ENCODE peak calls at places on chromosome 10, in nine cellular contexts. G, Y, Z, V, C, O, P, R and F are unnamed samples.

GRCh38 chr10:73577788-73578187 is 13.4 kb downstream of the USP54 start:
- DNase-seq in V (peak; percentile 73), P (peak; percentile 70), G (no peak), R (no peak), Z (no peak), Y (no peak), C (peak; percentile 99), O (peak; percentile 60), F (peak; percentile 43)

GRCh38 chr10:58453098-58453497 is 59.6 kb upstream of the BICC1 start:
- DNase-seq in P (no peak), Y (no peak), O (no peak), C (no peak), Z (no peak), R (no peak), V (no peak), G (no peak), F (no peak)

GRCh38 chr10:107984581-107984980 is 820.1 kb upstream of the SORCS1 start:
- DNase-seq in Y (no peak), O (no peak), R (no peak), P (no peak), V (no peak), C (no peak), G (no peak), Z (no peak), F (no peak)

GRCh38 chr10:71755179-71755879 is 18.0 kb downstream of the VSIR start:
- DNase-seq in O (no peak), P (no peak), V (no peak), Z (no peak), C (no peak), G (no peak), Y (no peak), R (no peak), F (no peak)

GRCh38 chr10:99758241-99758891 is 24.1 kb upstream of the ABCC2 start:
- DNase-seq in V (no peak), O (no peak), Z (no peak), G (no peak), P (peak; percentile 57), R (no peak), C (no peak), Y (no peak), F (no peak)

GRCh38 chr10:29316308-29317026 is 27.6 kb downstream of the LYZL1 start:
- DNase-seq in P (no peak), G (no peak), Y (no peak), C (no peak), R (no peak), V (no peak), Z (no peak), O (no peak), F (no peak)

GRCh38 chr10:65622608-65623007 is 1303.2 kb upstream of the LRRTM3 start:
- DNase-seq in Y (no peak), V (no peak), Z (no peak), C (peak; percentile 40), P (no peak), G (no peak), O (no peak), R (no peak), F (no peak)

GRCh38 chr10:94232711-94233383 is 129.9 kb downstream of the NOC3L start:
- DNase-seq in P (no peak), G (no peak), O (peak; percentile 20), C (no peak), V (no peak), R (no peak), Z (no peak), Y (no peak), F (no peak)

GRCh38 chr10:93815304-93816091 is 57.8 kb downstream of the LGI1 start:
- DNase-seq in Z (peak; percentile 58), C (peak; percentile 12), O (peak; percentile 28), P (no peak), V (no peak), Y (peak; percentile 7), R (no peak), G (no peak), F (peak; percentile 27)

DNA sequence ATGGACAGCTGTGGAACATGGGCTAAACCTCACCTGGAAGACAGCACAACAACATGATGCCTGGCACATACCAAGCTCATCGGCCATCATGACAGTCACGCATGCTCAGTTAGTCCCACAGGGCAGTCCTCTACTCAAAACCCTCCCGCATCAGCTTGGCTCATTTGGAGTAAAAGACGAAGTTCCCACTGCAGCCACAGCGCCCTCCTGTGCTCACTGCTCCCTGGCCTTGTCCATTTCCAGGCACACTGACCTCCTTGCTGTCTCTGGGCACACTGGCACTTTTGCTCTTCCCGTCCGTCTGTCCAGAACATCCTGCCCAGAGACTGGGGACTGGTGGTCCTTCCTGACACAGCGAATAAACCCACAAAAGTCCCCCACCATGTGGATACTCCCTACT is 66.2 kb downstream of the LARP4B start:
- DNase-seq in O (no peak), Y (no peak), Z (no peak), P (no peak), G (no peak), V (no peak), C (no peak), R (no peak), F (peak; percentile 64)
- H3K9me2 ChIP-seq in O (no peaks in the 10 kb centered on the region), Y (no peaks in the 10 kb centered on the region), Z (no peaks in the 10 kb centered on the region), P (no peaks in the 10 kb centered on the region), G (no peaks in the 10 kb centered on the region), V (no peaks in the 10 kb centered on the region), C (no peaks in the 10 kb centered on the region), R (no peaks in the 10 kb centered on the region), F (no peaks in the 10 kb centered on the region)

DNA sequence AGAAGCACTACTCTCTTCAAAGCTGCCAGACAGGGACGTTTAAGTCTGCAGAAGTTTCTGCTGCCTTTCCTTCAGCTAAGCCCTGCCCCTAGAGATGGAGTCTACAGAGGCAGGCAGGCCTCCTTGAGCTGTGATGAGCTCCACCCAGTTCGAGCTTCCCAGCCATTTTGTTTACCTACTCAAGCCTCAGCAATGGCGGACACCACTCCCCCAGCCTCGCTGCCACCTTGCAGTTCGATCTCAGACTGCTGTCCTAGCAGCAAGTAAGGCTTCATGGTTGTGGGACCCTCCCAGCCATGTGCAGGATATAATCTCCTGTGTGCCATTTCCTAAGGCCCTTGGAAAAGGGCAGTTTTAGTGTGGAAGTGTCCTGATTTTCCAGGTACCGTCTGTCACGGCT is 74.3 kb downstream of the TMEM26 start:
- DNase-seq in G (no peak), V (no peak), C (no peak), R (no peak), Y (no peak), Z (no peak), P (no peak), O (no peak), F (no peak)
- H3K9me2 ChIP-seq in G (peaks cover 3% of the 10 kb centered on the region), V (no peaks in the 10 kb centered on the region), C (no peaks in the 10 kb centered on the region), R (no peaks in the 10 kb centered on the region), Y (no peaks in the 10 kb centered on the region), Z (no peaks in the 10 kb centered on the region), P (no peaks in the 10 kb centered on the region), O (no peaks in the 10 kb centered on the region), F (peaks cover 4% of the 10 kb centered on the region)

DNA sequence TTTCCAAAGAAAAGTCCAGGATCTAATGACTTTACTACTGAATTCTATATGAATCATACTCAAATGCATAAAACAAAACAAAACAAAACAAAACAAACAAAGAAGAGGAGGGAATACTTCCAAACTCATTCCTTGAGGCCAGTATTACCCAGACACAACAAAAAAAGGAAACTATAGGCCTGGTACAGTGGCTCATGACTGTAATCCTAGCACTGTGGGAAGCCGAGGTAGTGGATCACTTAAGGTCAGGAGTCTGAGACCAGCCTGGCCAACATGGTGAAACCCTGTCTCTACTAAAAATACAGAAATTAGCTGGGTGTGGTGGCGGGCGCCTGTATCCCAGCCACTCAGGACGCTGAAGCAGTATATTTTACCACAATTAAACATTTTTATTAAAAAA is 114.6 kb downstream of the NRBF2 start:
- DNase-seq in R (no peak), Y (no peak), O (no peak), Z (no peak), P (no peak), V (no peak), C (peak; percentile 84), G (no peak), F (no peak)
- H3K9me2 ChIP-seq in R (no peaks in the 10 kb centered on the region), Y (no peaks in the 10 kb centered on the region), O (no peaks in the 10 kb centered on the region), Z (no peaks in the 10 kb centered on the region), P (no peaks in the 10 kb centered on the region), V (no peaks in the 10 kb centered on the region), C (no peaks in the 10 kb centered on the region), G (no peaks in the 10 kb centered on the region), F (no peaks in the 10 kb centered on the region)

GRCh38 chr10:2366532-2366931 is 629.2 kb upstream of the ADARB2 start:
- DNase-seq in Z (no peak), O (no peak), Y (no peak), R (no peak), P (no peak), G (no peak), C (no peak), V (no peak), F (no peak)

GRCh38 chr10:2362331-2362730 is 625.0 kb upstream of the ADARB2 start:
- DNase-seq in O (no peak), V (no peak), Y (no peak), R (no peak), G (no peak), Z (no peak), P (no peak), C (no peak), F (no peak)

GRCh38 chr10:2367083-2367482 is 629.8 kb upstream of the ADARB2 start:
- DNase-seq in R (no peak), P (no peak), Z (no peak), C (no peak), G (no peak), Y (no peak), O (no peak), V (no peak), F (no peak)
- H3K9me2 ChIP-seq in R (no peaks in the 10 kb centered on the region), P (no peaks in the 10 kb centered on the region), Z (no peaks in the 10 kb centered on the region), C (no peaks in the 10 kb centered on the region), G (no peaks in the 10 kb centered on the region), Y (no peaks in the 10 kb centered on the region), O (no peaks in the 10 kb centered on the region), V (no peaks in the 10 kb centered on the region), F (no peaks in the 10 kb centered on the region)

GRCh38 chr10:3723706-3724225 is 61.2 kb downstream of the KLF6 start:
- DNase-seq in Z (no peak), V (no peak), C (no peak), G (no peak), P (peak; percentile 23), R (no peak), Y (no peak), O (no peak), F (no peak)
- H3K9me2 ChIP-seq in Z (no peaks in the 10 kb centered on the region), V (no peaks in the 10 kb centered on the region), C (no peaks in the 10 kb centered on the region), G (no peaks in the 10 kb centered on the region), P (no peaks in the 10 kb centered on the region), R (no peaks in the 10 kb centered on the region), Y (no peaks in the 10 kb centered on the region), O (no peaks in the 10 kb centered on the region), F (peaks cover 8% of the 10 kb centered on the region)

GRCh38 chr10:37733822-37734221 is 123.6 kb downstream of the ZNF248 start:
- DNase-seq in R (no peak), G (no peak), C (peak; percentile 68), Z (no peak), P (no peak), V (no peak), Y (no peak), O (no peak), F (no peak)

GRCh38 chr10:37736120-37736519 is 121.3 kb downstream of the ZNF248 start:
- DNase-seq in V (no peak), O (no peak), R (no peak), G (no peak), C (no peak), Y (no peak), Z (no peak), P (no peak), F (no peak)

GRCh38 chr10:37728830-37729229 is 128.6 kb downstream of the ZNF248 start:
- DNase-seq in C (no peak), Y (no peak), R (no peak), O (no peak), P (no peak), V (no peak), Z (no peak), G (no peak), F (no peak)

GRCh38 chr10:37734971-37735370 is 122.4 kb downstream of the ZNF248 start:
- DNase-seq in Y (no peak), V (no peak), O (no peak), G (peak; percentile 54), R (no peak), Z (no peak), C (peak; percentile 100), P (peak; percentile 69), F (no peak)

GRCh38 chr10:37732685-37733084 is 124.7 kb downstream of the ZNF248 start:
- DNase-seq in R (no peak), V (no peak), P (peak; percentile 67), O (no peak), Z (no peak), C (peak; percentile 97), G (no peak), Y (no peak), F (no peak)
- H3K9me2 ChIP-seq in R (no peaks in the 10 kb centered on the region), V (no peaks in the 10 kb centered on the region), P (no peaks in the 10 kb centered on the region), O (no peaks in the 10 kb centered on the region), Z (no peaks in the 10 kb centered on the region), C (no peaks in the 10 kb centered on the region), G (no peaks in the 10 kb centered on the region), Y (no peaks in the 10 kb centered on the region), F (no peaks in the 10 kb centered on the region)